ENCODE peak calls at places on chromosome 2, in ten cellular contexts. V, L, Y, N, K, U, T, I, R and A are unnamed samples.

GRCh38 chr2:9213477-9214051 is 7.0 kb downstream of the ASAP2 start:
- DNase-seq in V (no peak), L (no peak), Y (no peak), N (no peak), K (no peak), U (no peak), T (no peak), I (no peak), R (no peak), A (no peak)

GRCh38 chr2:211026109-211026508 is 469.7 kb downstream of the CPS1 start:
- DNase-seq in V (no peak), L (no peak), Y (no peak), N (no peak), K (no peak), U (no peak), T (no peak), I (no peak), R (no peak), A (no peak)

GRCh38 chr2:23651187-23651983 is 266.4 kb downstream of the KLHL29 start:
- DNase-seq in V (no peak), L (no peak), Y (no peak), N (peak; percentile 88), K (no peak), U (no peak), T (no peak), I (no peak), R (no peak), A (no peak)

GRCh38 chr2:205766765-205767359 is 84.6 kb downstream of the NRP2 start:
- DNase-seq in V (peak; percentile 36), L (peak; percentile 79), Y (peak; percentile 49), N (peak; percentile 82), K (peak; percentile 77), U (peak; percentile 63), T (peak; percentile 5), I (peak; percentile 75), R (peak; percentile 41), A (peak; percentile 7)

GRCh38 chr2:33104052-33104623 is 157.4 kb downstream of the LTBP1 start:
- DNase-seq in V (no peak), L (no peak), Y (no peak), N (peak; percentile 49), K (no peak), U (no peak), T (no peak), I (no peak), R (no peak), A (no peak)

GRCh38 chr2:182870227-182870626 is 3.8 kb upstream of the FRZB start:
- DNase-seq in V (no peak), L (peak; percentile 65), Y (no peak), N (peak; percentile 33), K (no peak), U (peak; percentile 69), T (no peak), I (peak; percentile 32), R (no peak), A (no peak)

GRCh38 chr2:64417624-64418023 is 36.3 kb upstream of the LGALSL start:
- DNase-seq in V (no peak), L (no peak), Y (no peak), N (no peak), K (no peak), U (no peak), T (no peak), I (no peak), R (no peak), A (no peak)

GRCh38 chr2:99940963-99941362 is 201.4 kb downstream of the AFF3 start:
- DNase-seq in V (no peak), L (no peak), Y (no peak), N (peak; percentile 88), K (no peak), U (peak; percentile 35), T (no peak), I (no peak), R (no peak), A (no peak)

GRCh38 chr2:185227391-185227790 is 511.2 kb upstream of the FSIP2 start:
- DNase-seq in V (no peak), L (no peak), Y (no peak), N (no peak), K (no peak), U (no peak), T (no peak), I (no peak), R (no peak), A (no peak)

GRCh38 chr2:210961249-210961648 is 404.9 kb downstream of the CPS1 start:
- DNase-seq in V (no peak), L (no peak), Y (no peak), N (peak; percentile 26), K (no peak), U (no peak), T (no peak), I (no peak), R (no peak), A (no peak)

GRCh38 chr2:232349946-232350635 is 28.5 kb upstream of the ALPP start:
- DNase-seq in V (no peak), L (no peak), Y (no peak), N (no peak), K (no peak), U (no peak), T (no peak), I (no peak), R (no peak), A (no peak)

GRCh38 chr2:4135765-4136164 is 432.4 kb downstream of the DCDC2C start:
- DNase-seq in V (no peak), L (no peak), Y (no peak), N (no peak), K (no peak), U (peak; percentile 29), T (no peak), I (no peak), R (peak; percentile 38), A (no peak)

GRCh38 chr2:71951718-71952404 is 195.8 kb downstream of the CYP26B1 start:
- DNase-seq in V (no peak), L (no peak), Y (no peak), N (no peak), K (no peak), U (no peak), T (no peak), I (no peak), R (no peak), A (no peak)

GRCh38 chr2:102707796-102708713 is 53.8 kb upstream of the TMEM182 start:
- DNase-seq in V (no peak), L (no peak), Y (no peak), N (no peak), K (no peak), U (no peak), T (no peak), I (no peak), R (no peak), A (no peak)

GRCh38 chr2:120175000-120175581 is 48.1 kb downstream of the TMEM185B start:
- DNase-seq in V (peak; percentile 38), L (peak; percentile 73), Y (no peak), N (peak; percentile 84), K (no peak), U (peak; percentile 72), T (no peak), I (no peak), R (peak; percentile 80), A (peak; percentile 40)

GRCh38 chr2:120244656-120245519 is 7.8 kb upstream of the RALB start:
- DNase-seq in V (no peak), L (no peak), Y (no peak), N (no peak), K (no peak), U (no peak), T (no peak), I (no peak), R (no peak), A (no peak)

GRCh38 chr2:85785027-85785822 is 31.4 kb downstream of the ATOH8 start:
- DNase-seq in V (no peak), L (peak; percentile 78), Y (no peak), N (peak; percentile 57), K (peak; percentile 92), U (peak; percentile 57), T (no peak), I (no peak), R (no peak), A (no peak)

GRCh38 chr2:32009479-32010256 is 1.1 kb downstream of the MEMO1 start:
- DNase-seq in V (peak; percentile 11), L (peak; percentile 64), Y (peak; percentile 15), N (peak; percentile 38), K (peak; percentile 80), U (peak; percentile 38), T (peak; percentile 9), I (peak; percentile 33), R (peak; percentile 48), A (peak; percentile 36)

GRCh38 chr2:61631321-61631720 is 93.2 kb upstream of the XPO1 start:
- DNase-seq in V (no peak), L (no peak), Y (no peak), N (no peak), K (no peak), U (no peak), T (no peak), I (no peak), R (no peak), A (no peak)

GRCh38 chr2:19865151-19865550 is 36.6 kb downstream of the TTC32 start:
- DNase-seq in V (no peak), L (no peak), Y (no peak), N (no peak), K (no peak), U (no peak), T (no peak), I (no peak), R (no peak), A (no peak)

GRCh38 chr2:110869472-110870446 is 137.4 kb downstream of the ACOXL start:
- DNase-seq in V (no peak), L (no peak), Y (no peak), N (peak; percentile 7), K (no peak), U (peak; percentile 41), T (no peak), I (no peak), R (no peak), A (no peak)

GRCh38 chr2:96146151-96146880 is 1.1 kb upstream of the DUSP2 start:
- DNase-seq in V (no peak), L (no peak), Y (peak; percentile 80), N (no peak), K (peak; percentile 84), U (no peak), T (no peak), I (peak; percentile 47), R (peak; percentile 76), A (peak; percentile 95)

GRCh38 chr2:84486436-84487115 is 27.5 kb upstream of the SUCLG1 start:
- DNase-seq in V (peak; percentile 35), L (no peak), Y (no peak), N (peak; percentile 47), K (no peak), U (no peak), T (no peak), I (peak; percentile 83), R (no peak), A (no peak)

GRCh38 chr2:200242553-200242952 is 63.9 kb upstream of the SPATS2L start:
- DNase-seq in V (peak; percentile 58), L (no peak), Y (no peak), N (no peak), K (no peak), U (no peak), T (no peak), I (no peak), R (no peak), A (no peak)

GRCh38 chr2:150134223-150134858 is 353.1 kb downstream of the RND3 start:
- DNase-seq in V (no peak), L (no peak), Y (no peak), N (peak; percentile 64), K (no peak), U (no peak), T (no peak), I (no peak), R (no peak), A (no peak)

GRCh38 chr2:231622963-231623362 is 30.3 kb downstream of the TEX44 start:
- DNase-seq in V (no peak), L (no peak), Y (no peak), N (no peak), K (no peak), U (no peak), T (no peak), I (no peak), R (no peak), A (no peak)

GRCh38 chr2:241617431-241618154 is 19.4 kb downstream of the THAP4 start:
- DNase-seq in V (no peak), L (peak; percentile 30), Y (peak; percentile 66), N (peak; percentile 41), K (peak; percentile 71), U (peak; percentile 40), T (no peak), I (no peak), R (peak; percentile 1), A (peak; percentile 62)

GRCh38 chr2:219490600-219491130 is 8.0 kb upstream of the GMPPA start:
- DNase-seq in V (no peak), L (no peak), Y (no peak), N (no peak), K (peak; percentile 55), U (no peak), T (no peak), I (no peak), R (no peak), A (no peak)